ENCODE peak calls at places on chromosomes 7 and 10, in eight cellular contexts. L, I, B, D, H, T, R and O are unnamed samples. For H3K4me1, the result is how much of the 10 kb centered on the place peaks cover.

GRCh38 chr7:149855368-149856305 is 17.5 kb downstream of the ZNF862 start:
- DNase-seq in L (peak), I (peak), B (no peak), D (peak), H (no peak), T (peak), R (no peak), O (no peak)

GRCh38 chr10:5996696-5997095 is 19.4 kb upstream of the IL15RA start:
- DNase-seq in L (peak), I (no peak), B (no peak), D (no peak), H (peak), T (no peak), R (peak), O (no peak)

GRCh38 chr10:5692476-5693358 is 8.1 kb downstream of the TASOR2 start:
- DNase-seq in L (peak), I (peak), B (peak), D (peak), H (peak), T (no peak), R (peak), O (peak)

GRCh38 chr7:158563911-158564647 is 23.5 kb downstream of the PTPRN2 start:
- DNase-seq in L (no peak), I (no peak), B (no peak), D (no peak), H (no peak), T (no peak), R (no peak), O (no peak)

GRCh38 chr7:78499283-78499682 is 700.7 kb downstream of the PHTF2 start:
- DNase-seq in L (no peak), I (no peak), B (no peak), D (no peak), H (no peak), T (no peak), R (no peak), O (no peak)

GRCh38 chr7:4267326-4268039 is 414.6 kb upstream of the FOXK1 start:
- DNase-seq in L (no peak), I (no peak), B (no peak), D (no peak), H (no peak), T (no peak), R (no peak), O (no peak)

GRCh38 chr10:29836396-29836795 is 201.6 kb upstream of the SVIL start:
- DNase-seq in L (no peak), I (no peak), B (no peak), D (no peak), H (no peak), T (no peak), R (no peak), O (no peak)

GRCh38 chr7:1210321-1210978 is 22.2 kb upstream of the UNCX start:
- DNase-seq in L (no peak), I (no peak), B (no peak), D (no peak), H (no peak), T (no peak), R (no peak), O (no peak)

GRCh38 chr7:148763622-148764021 is 64.9 kb downstream of the CUL1 start:
- DNase-seq in L (no peak), I (no peak), B (no peak), D (peak), H (no peak), T (no peak), R (no peak), O (no peak)

GRCh38 chr7:143383642-143383957 is 2.5 kb downstream of the ZYX start:
- DNase-seq in L (no peak), I (no peak), B (no peak), D (no peak), H (no peak), T (no peak), R (no peak), O (no peak)
- H3K4me1 ChIP-seq in L (under half), I (under half), B (half or more), D (under half), H (under half), T (under half), R (under half), O (half or more)

GRCh38 chr10:22615819-22616499 is 98.4 kb downstream of the PIP4K2A start:
- DNase-seq in L (no peak), I (no peak), B (no peak), D (peak), H (no peak), T (no peak), R (no peak), O (peak)
- H3K4me1 ChIP-seq in L (under half), I (under half), B (under half), D (under half), H (under half), T (half or more), R (under half), O (under half)

GRCh38 chr7:6273917-6274630 is 1.6 kb upstream of the CYTH3 start:
- DNase-seq in L (no peak), I (no peak), B (no peak), D (no peak), H (no peak), T (no peak), R (no peak), O (no peak)
- H3K4me1 ChIP-seq in L (under half), I (under half), B (under half), D (under half), H (under half), T (under half), R (under half), O (under half)

GRCh38 chr10:34771106-34771505 is 44.0 kb downstream of the PARD3 start:
- DNase-seq in L (no peak), I (no peak), B (no peak), D (no peak), H (no peak), T (no peak), R (no peak), O (no peak)

GRCh38 chr10:34776090-34776690 is 38.9 kb downstream of the PARD3 start:
- DNase-seq in L (no peak), I (no peak), B (no peak), D (no peak), H (no peak), T (no peak), R (no peak), O (no peak)

GRCh38 chr10:34773617-34774261 is 41.4 kb downstream of the PARD3 start:
- DNase-seq in L (no peak), I (no peak), B (no peak), D (no peak), H (no peak), T (no peak), R (no peak), O (no peak)

GRCh38 chr10:34769941-34770340 is 45.2 kb downstream of the PARD3 start:
- DNase-seq in L (no peak), I (peak), B (no peak), D (no peak), H (no peak), T (no peak), R (no peak), O (no peak)

GRCh38 chr10:34775044-34775637 is 40.0 kb downstream of the PARD3 start:
- DNase-seq in L (no peak), I (no peak), B (no peak), D (no peak), H (no peak), T (no peak), R (no peak), O (no peak)
- H3K4me1 ChIP-seq in L (under half), I (under half), B (under half), D (under half), H (under half), T (under half), R (under half), O (half or more)

GRCh38 chr10:50613726-50614443 is 9.9 kb downstream of the SGMS1 start:
- DNase-seq in L (no peak), I (no peak), B (no peak), D (no peak), H (no peak), T (no peak), R (no peak), O (no peak)

GRCh38 chr10:50613150-50613549 is 10.6 kb downstream of the SGMS1 start:
- DNase-seq in L (no peak), I (no peak), B (no peak), D (no peak), H (no peak), T (no peak), R (no peak), O (no peak)

GRCh38 chr10:50615654-50616053 is 8.1 kb downstream of the SGMS1 start:
- DNase-seq in L (no peak), I (no peak), B (no peak), D (no peak), H (no peak), T (no peak), R (no peak), O (no peak)

GRCh38 chr10:50618624-50619023 is 5.1 kb downstream of the SGMS1 start:
- DNase-seq in L (no peak), I (no peak), B (no peak), D (no peak), H (no peak), T (no peak), R (no peak), O (no peak)

DNA sequence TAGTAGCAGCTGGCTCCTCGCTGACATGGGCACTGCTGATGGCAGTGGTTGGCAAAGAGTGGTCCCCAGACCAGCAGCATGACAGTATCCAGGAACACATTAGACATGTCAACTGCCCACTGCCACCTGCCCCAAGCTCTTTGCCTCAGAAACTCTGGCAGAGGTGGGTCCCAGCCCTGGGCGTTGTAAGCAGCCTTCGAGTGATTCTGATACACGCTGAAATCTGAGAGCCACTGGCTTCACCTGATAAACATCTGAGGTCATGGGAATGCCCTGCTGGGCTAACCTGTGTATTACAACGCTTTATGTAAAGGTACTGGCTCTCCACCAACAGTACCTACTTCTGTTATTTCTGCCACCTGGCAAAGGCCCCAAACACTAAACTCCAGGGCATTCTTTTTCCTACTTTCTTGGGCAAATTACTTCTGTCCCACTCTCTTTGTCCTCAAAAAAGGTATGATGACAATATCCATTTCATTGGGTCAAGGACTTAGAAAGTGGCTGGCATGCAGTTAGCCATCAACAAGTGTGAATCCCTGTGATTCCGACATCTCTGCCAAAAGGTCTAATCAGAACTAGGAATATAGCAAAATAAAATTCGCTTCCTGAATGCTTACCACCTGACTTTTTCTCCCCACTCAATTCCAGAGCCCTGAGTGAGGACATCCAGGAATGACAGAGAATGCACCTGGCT is 9.2 kb downstream of the SGMS1 start:
- DNase-seq in L (peak), I (peak), B (peak), D (no peak), H (no peak), T (peak), R (no peak), O (peak)
- H3K4me1 ChIP-seq in L (under half), I (under half), B (under half), D (under half), H (under half), T (under half), R (under half), O (half or more)

DNA sequence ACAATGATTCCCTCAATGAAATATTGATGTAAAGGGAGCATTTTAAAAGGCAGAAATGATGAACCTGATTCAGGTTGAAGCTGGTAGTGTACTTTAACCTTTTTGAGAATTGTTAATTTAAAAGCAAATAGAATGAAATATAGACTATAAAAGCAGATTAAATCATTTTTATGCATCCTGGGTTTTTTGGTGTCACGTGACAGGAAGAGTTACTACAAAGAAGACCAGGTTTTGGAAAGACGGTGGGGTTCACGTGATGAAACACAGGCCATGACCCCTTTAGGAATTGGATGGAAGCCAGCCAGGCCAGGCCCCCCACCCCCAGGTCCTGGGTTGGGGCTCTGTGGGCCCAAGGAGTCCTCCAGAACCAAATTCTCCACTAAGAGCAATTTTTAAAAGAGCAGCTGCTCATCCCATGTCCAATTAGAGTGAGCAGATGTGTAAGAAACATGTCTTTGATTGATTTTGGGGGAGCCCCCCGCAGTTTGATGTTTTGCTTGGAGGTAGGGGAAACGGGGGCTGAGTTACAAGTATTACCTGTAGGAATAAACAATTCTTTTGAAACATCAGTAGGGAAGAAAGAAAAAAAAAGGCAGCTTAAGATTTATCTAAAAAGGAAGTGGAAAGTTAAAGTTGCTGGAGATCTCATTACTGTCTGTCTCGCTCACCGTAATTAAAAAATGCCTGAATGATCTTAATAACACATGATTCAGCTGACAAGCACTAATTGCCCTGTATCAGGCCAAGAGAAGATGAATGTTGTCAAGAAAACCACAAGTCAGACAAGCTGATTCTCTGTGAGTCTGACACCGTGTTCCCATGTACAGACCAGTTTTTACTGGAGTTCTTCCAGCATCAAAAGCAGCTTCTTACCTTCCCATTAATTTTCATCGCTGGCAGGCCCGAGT is 63.4 kb downstream of the CUX1 start:
- DNase-seq in L (no peak), I (no peak), B (no peak), D (peak), H (no peak), T (no peak), R (no peak), O (peak)
- H3K4me1 ChIP-seq in L (under half), I (under half), B (half or more), D (under half), H (under half), T (under half), R (under half), O (half or more)

GRCh38 chr10:74174533-74174932 is 23.5 kb downstream of the ADK start:
- DNase-seq in L (peak), I (no peak), B (no peak), D (no peak), H (no peak), T (no peak), R (no peak), O (no peak)
- H3K4me1 ChIP-seq in L (under half), I (under half), B (under half), D (under half), H (under half), T (under half), R (under half), O (under half)

DNA sequence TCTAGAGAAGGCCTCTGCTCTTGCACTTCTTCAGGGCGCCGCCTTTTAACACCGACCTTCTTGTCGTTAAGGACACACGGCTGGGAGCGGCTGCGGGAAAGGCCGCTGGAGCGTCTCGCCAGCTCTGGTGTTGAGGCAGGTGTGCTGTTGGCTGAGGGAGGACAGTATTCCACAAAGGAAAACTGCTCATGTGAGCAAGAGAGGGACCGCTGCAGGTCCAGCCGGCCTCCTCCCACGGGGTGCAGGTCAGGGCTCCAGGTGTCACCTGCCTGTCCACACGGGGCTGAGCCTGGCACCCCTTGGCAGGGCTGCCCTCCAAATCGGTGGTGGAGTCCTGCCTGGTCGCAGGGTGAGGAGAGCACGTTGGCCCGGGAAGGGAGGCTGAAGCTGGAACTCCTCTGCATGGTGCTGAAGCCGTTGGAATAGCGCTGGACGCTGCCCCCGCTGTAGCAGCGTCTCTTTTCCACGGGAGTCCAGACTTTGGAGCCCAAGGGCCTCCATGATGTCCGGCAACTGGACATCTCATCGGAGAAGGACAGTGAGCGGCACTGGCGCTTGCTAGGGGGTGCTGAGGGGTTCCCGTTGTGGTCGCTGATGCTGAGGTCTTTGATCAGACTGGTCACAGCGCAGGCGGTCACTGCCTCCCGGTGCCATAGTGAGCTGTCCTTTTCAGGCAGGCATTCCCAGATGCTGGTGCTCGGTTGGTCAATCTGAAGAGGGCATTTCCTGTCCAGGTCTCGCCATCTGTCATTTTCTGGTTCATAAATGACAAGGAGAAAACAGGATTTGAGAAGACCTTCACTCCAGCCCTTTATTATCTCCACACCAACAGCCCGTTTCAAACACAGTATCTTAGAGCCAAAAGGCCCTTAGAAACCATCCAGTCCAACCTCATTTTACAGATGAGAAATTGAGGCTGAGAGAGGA is 62.3 kb downstream of the FAM53B start:
- DNase-seq in L (no peak), I (no peak), B (no peak), D (no peak), H (no peak), T (no peak), R (no peak), O (no peak)
- H3K4me1 ChIP-seq in L (under half), I (under half), B (under half), D (under half), H (under half), T (under half), R (under half), O (half or more)

GRCh38 chr7:99132922-99133321 is 11.0 kb downstream of the SMURF1 start:
- DNase-seq in L (no peak), I (no peak), B (no peak), D (peak), H (no peak), T (no peak), R (no peak), O (no peak)
- H3K4me1 ChIP-seq in L (under half), I (under half), B (half or more), D (under half), H (under half), T (under half), R (under half), O (half or more)